ENCODE peak calls at places on chromosomes 1 and 21, in eight cellular contexts. E is AG08395; T is activated T-cell treated with anti-CD3 and anti-CD28 coated beads for 1 hour; R is aorta; X is A549; D is activated gamma-delta T cell treated with Interleukin-2 at 50 U/mL for 16 hours; M is stimulated activated CD8-positive, alpha-beta memory T cell treated with anti-CD3 and anti-CD28 coated beads, Interleukin-12 subunit alpha, Interleukin-12 subunit beta, amount 100 ng/mL, for 1 hour; O is fibroblast of gingiva. P is an unnamed sample.
A peak's percentile ranks its signal among the peaks of the same experiment; 100 is the strongest.

GRCh38 chr1:151534662-151535278 is 5.3 kb upstream of the TUFT1 start:
- DNase-seq in E (peak; percentile 84), T (peak; percentile 77), R (peak; percentile 82), X (peak; percentile 74), D (peak; percentile 73), M (peak; percentile 63), O (peak; percentile 59), P (peak; percentile 77)

GRCh38 chr1:199573047-199573446 is 454.5 kb upstream of the NR5A2 start:
- DNase-seq in E (no peak), T (no peak), R (no peak), X (no peak), D (no peak), M (no peak), O (no peak), P (no peak)

GRCh38 chr21:46665566-46665965 is 30.1 kb downstream of the PRMT2 start:
- DNase-seq in E (no peak), T (no peak), R (no peak), X (no peak), D (no peak), M (no peak), O (no peak), P (no peak)

GRCh38 chr1:31423418-31423947 is 10.5 kb downstream of the SERINC2 start:
- DNase-seq in E (no peak), T (no peak), R (no peak), X (no peak), D (no peak), M (no peak), O (no peak), P (no peak)

GRCh38 chr1:94316836-94317789 is 79.7 kb upstream of the ARHGAP29 start:
- DNase-seq in E (no peak), T (no peak), R (no peak), X (no peak), D (no peak), M (no peak), O (no peak), P (peak; percentile 54)

GRCh38 chr21:37073417-37074194 is 552 bp downstream of the TTC3 start:
- DNase-seq in E (peak; percentile 6), T (peak; percentile 52), R (peak; percentile 79), X (no peak), D (peak; percentile 60), M (no peak), O (peak; percentile 43), P (peak; percentile 39)

GRCh38 chr21:33657124-33657842 is 15.0 kb downstream of the ITSN1 start:
- DNase-seq in E (no peak), T (no peak), R (no peak), X (no peak), D (no peak), M (no peak), O (peak; percentile 7), P (no peak)

GRCh38 chr1:38041941-38042834 is 4.4 kb downstream of the POU3F1 start:
- DNase-seq in E (no peak), T (no peak), R (no peak), X (no peak), D (no peak), M (no peak), O (no peak), P (no peak)

GRCh38 chr1:203216274-203217138 is 13.0 kb downstream of the CHIT1 start:
- DNase-seq in E (peak; percentile 77), T (peak; percentile 28), R (no peak), X (peak; percentile 60), D (peak; percentile 55), M (peak; percentile 27), O (peak; percentile 44), P (peak; percentile 73)

GRCh38 chr1:241310451-241310850 is 46.6 kb downstream of the RGS7 start:
- DNase-seq in E (no peak), T (no peak), R (no peak), X (no peak), D (no peak), M (no peak), O (peak; percentile 31), P (peak; percentile 48)

GRCh38 chr1:2526824-2527552 is 592 bp upstream of the PANK4 start:
- DNase-seq in E (peak; percentile 61), T (no peak), R (peak; percentile 71), X (no peak), D (peak; percentile 34), M (no peak), O (peak; percentile 31), P (peak; percentile 85)

GRCh38 chr1:68132426-68133130 is 82.2 kb upstream of the DIRAS3 start:
- DNase-seq in E (no peak), T (no peak), R (no peak), X (no peak), D (no peak), M (no peak), O (no peak), P (peak; percentile 27)

GRCh38 chr1:179935909-179936496 is 18.6 kb upstream of the CEP350 start:
- DNase-seq in E (no peak), T (no peak), R (no peak), X (no peak), D (no peak), M (no peak), O (no peak), P (no peak)

GRCh38 chr1:6485140-6485936 is 6.1 kb downstream of the PLEKHG5 start:
- DNase-seq in E (no peak), T (no peak), R (no peak), X (no peak), D (no peak), M (no peak), O (no peak), P (no peak)

GRCh38 chr1:15522551-15522950 is 1.5 kb downstream of the CASP9 start:
- DNase-seq in E (no peak), T (no peak), R (no peak), X (no peak), D (no peak), M (no peak), O (no peak), P (no peak)

GRCh38 chr1:245448858-245449534 is 294.2 kb downstream of the KIF26B start:
- DNase-seq in E (peak; percentile 34), T (no peak), R (no peak), X (no peak), D (no peak), M (no peak), O (no peak), P (no peak)

GRCh38 chr1:6126028-6126427 is 54.1 kb downstream of the CHD5 start:
- DNase-seq in E (no peak), T (no peak), R (peak; percentile 40), X (no peak), D (no peak), M (no peak), O (no peak), P (no peak)

GRCh38 chr1:158496379-158496778 is 24.4 kb downstream of the OR10R2 start:
- DNase-seq in E (no peak), T (no peak), R (no peak), X (no peak), D (no peak), M (no peak), O (no peak), P (peak; percentile 37)

GRCh38 chr1:204152310-204153044 is 633 bp upstream of the ETNK2 start:
- DNase-seq in E (no peak), T (no peak), R (peak; percentile 50), X (no peak), D (no peak), M (no peak), O (no peak), P (no peak)

GRCh38 chr1:119188926-119189325 is 48.5 kb upstream of the WARS2 start:
- DNase-seq in E (peak; percentile 26), T (no peak), R (no peak), X (no peak), D (no peak), M (no peak), O (peak; percentile 85), P (no peak)

GRCh38 chr1:26391450-26391849 is 18.9 kb upstream of the ZNF683 start:
- DNase-seq in E (peak; percentile 75), T (no peak), R (no peak), X (peak; percentile 68), D (peak; percentile 54), M (no peak), O (peak; percentile 36), P (peak; percentile 68)

GRCh38 chr1:9267827-9268581 is 24.7 kb upstream of the SPSB1 start:
- DNase-seq in E (no peak), T (no peak), R (peak; percentile 20), X (no peak), D (no peak), M (no peak), O (no peak), P (no peak)

GRCh38 chr1:183330335-183330734 is 87.8 kb downstream of the NMNAT2 start:
- DNase-seq in E (no peak), T (no peak), R (no peak), X (no peak), D (no peak), M (no peak), O (no peak), P (no peak)

GRCh38 chr1:14803002-14803789 is 204.7 kb downstream of the KAZN start:
- DNase-seq in E (no peak), T (no peak), R (no peak), X (no peak), D (no peak), M (no peak), O (no peak), P (no peak)